ENCODE peak calls at places on chromosomes 2 and 18, in seven cellular contexts. K is prostate gland, F is spleen, B is IMR-90, L is upper lobe of left lung, I is suprapubic skin, V is adrenal gland. P is an unnamed sample.

GRCh38 chr2:197372582-197372981 is 62.0 kb upstream of the ANKRD44 start:
- DNase-seq in K (no peak), F (no peak), B (peak), L (no peak), I (no peak), V (no peak), P (no peak)

GRCh38 chr2:7377861-7378569 is 460.8 kb downstream of the RNF144A start:
- DNase-seq in K (peak), F (no peak), B (no peak), L (peak), I (no peak), V (peak), P (no peak)

GRCh38 chr2:164810843-164811242 is 30.8 kb downstream of the COBLL1 start:
- DNase-seq in K (no peak), F (no peak), B (peak), L (no peak), I (no peak), V (no peak), P (no peak)

GRCh38 chr18:31581498-31582197 is 10.0 kb upstream of the TTR start:
- DNase-seq in K (no peak), F (no peak), B (peak), L (no peak), I (no peak), V (no peak), P (peak)

GRCh38 chr2:101823849-101824248 is 126.3 kb downstream of the MAP4K4 start:
- DNase-seq in K (no peak), F (no peak), B (peak), L (no peak), I (no peak), V (no peak), P (no peak)

GRCh38 chr2:174510583-174511189 is 23.9 kb upstream of the GPR155 start:
- DNase-seq in K (no peak), F (no peak), B (peak), L (no peak), I (no peak), V (no peak), P (no peak)

GRCh38 chr2:129074526-129074925 is 755.9 kb upstream of the HS6ST1 start:
- DNase-seq in K (no peak), F (no peak), B (no peak), L (no peak), I (no peak), V (no peak), P (no peak)

GRCh38 chr2:122491011-122491410 is 735.6 kb downstream of the TSN start:
- DNase-seq in K (no peak), F (no peak), B (no peak), L (no peak), I (no peak), V (no peak), P (no peak)

GRCh38 chr2:211306929-211307328 is 750.5 kb downstream of the CPS1 start:
- DNase-seq in K (no peak), F (no peak), B (no peak), L (no peak), I (no peak), V (no peak), P (no peak)

GRCh38 chr2:16248571-16249105 is 308.3 kb downstream of the MYCN start:
- DNase-seq in K (no peak), F (no peak), B (no peak), L (no peak), I (no peak), V (no peak), P (no peak)

GRCh38 chr2:164642946-164643555 is 21.8 kb upstream of the GRB14 start:
- DNase-seq in K (no peak), F (no peak), B (no peak), L (no peak), I (no peak), V (no peak), P (no peak)

GRCh38 chr18:49725809-49726514 is 87.4 kb downstream of the ACAA2 start:
- DNase-seq in K (no peak), F (no peak), B (peak), L (peak), I (peak), V (peak), P (peak)

GRCh38 chr2:225103737-225104141 is 61.5 kb upstream of the DOCK10 start:
- DNase-seq in K (no peak), F (no peak), B (peak), L (no peak), I (no peak), V (no peak), P (no peak)

GRCh38 chr2:100393362-100393761 is 24.1 kb downstream of the CHST10 start:
- DNase-seq in K (no peak), F (peak), B (no peak), L (no peak), I (no peak), V (peak), P (no peak)

GRCh38 chr2:100392715-100393114 is 24.8 kb downstream of the CHST10 start:
- DNase-seq in K (no peak), F (peak), B (no peak), L (no peak), I (no peak), V (peak), P (no peak)

GRCh38 chr2:100391735-100392515 is 25.5 kb downstream of the CHST10 start:
- DNase-seq in K (peak), F (peak), B (no peak), L (peak), I (no peak), V (peak), P (no peak)

GRCh38 chr2:100395532-100396350 is 21.7 kb downstream of the CHST10 start:
- DNase-seq in K (no peak), F (peak), B (no peak), L (no peak), I (no peak), V (peak), P (no peak)

GRCh38 chr2:100394111-100394641 is 23.3 kb downstream of the CHST10 start:
- DNase-seq in K (no peak), F (peak), B (peak), L (no peak), I (no peak), V (peak), P (no peak)
- TF ChIP-seq POLR2A in K (no peak), F (no peak), B (no peak), L (no peak), I (no peak), V (no peak), P (no peak)

DNA sequence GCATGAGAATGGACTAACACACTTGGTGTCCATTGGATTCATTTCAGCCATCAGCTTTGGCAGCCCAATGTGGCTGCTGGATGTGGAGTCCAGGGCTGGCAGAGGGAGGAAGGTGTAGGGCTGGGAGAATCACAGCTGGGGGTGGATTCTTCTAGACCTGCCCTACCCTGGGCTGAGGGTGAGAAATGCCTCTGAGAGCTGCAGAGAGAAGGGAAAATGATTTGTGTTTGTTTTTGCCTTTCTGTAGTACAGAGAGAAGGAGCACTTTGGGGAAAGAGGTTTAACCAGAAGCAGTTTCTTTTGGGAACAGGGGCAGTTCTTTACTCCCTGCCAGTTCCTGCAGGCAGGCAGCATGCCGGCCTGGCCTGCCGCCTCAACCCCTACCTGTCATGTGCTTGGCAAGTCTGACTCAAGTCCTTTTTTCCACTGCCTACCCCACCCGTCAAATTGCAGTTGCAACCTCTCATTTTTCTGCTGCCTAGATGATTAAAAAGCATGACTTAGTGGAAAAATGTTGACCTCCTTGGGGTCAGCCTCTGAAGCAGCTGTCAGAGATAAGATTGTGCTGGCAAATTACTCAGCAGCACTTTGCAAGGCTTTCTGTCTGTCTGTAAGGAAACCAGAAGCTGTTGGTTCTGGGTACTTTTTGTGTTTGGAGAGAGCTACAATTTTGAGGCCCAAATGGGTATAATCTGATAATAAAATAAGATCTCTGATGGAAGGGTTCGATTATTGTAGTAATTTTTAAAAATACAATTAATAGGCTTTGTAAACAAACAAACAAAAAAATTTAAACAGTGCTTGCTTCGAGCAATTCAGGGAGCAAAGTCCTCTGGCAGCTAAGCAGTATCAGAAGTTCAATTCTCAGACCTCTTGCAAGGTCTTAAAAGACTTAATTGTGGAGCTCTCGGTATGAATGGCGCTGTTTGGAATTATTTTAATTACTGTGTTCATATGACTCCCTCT is 21.7 kb downstream of the LBH start:
- DNase-seq in K (peak), F (no peak), B (peak), L (peak), I (peak), V (peak), P (no peak)
- TF ChIP-seq POLR2A in K (no peak), F (no peak), B (no peak), L (no peak), I (no peak), V (no peak), P (no peak)

GRCh38 chr2:70118798-70119454 is 31.6 kb downstream of the PCBP1 start:
- DNase-seq in K (no peak), F (peak), B (no peak), L (no peak), I (no peak), V (no peak), P (no peak)
- TF ChIP-seq POLR2A in K (no peak), F (no peak), B (no peak), L (no peak), I (no peak), V (no peak), P (no peak)

GRCh38 chr2:20432714-20433113 is 14.2 kb upstream of the RHOB start:
- DNase-seq in K (no peak), F (no peak), B (no peak), L (no peak), I (no peak), V (peak), P (no peak)
- TF ChIP-seq POLR2A in K (no peak), F (no peak), B (no peak), L (no peak), I (no peak), V (no peak), P (no peak)

GRCh38 chr2:70086278-70086837 is 919 bp upstream of the PCBP1 start:
- DNase-seq in K (peak), F (peak), B (peak), L (peak), I (peak), V (peak), P (no peak)
- TF ChIP-seq POLR2A in K (no peak), F (no peak), B (peak), L (no peak), I (no peak), V (no peak), P (peak)

GRCh38 chr18:27057459-27058302 is 127.4 kb downstream of the CHST9 start:
- DNase-seq in K (peak), F (no peak), B (no peak), L (no peak), I (no peak), V (no peak), P (no peak)
- TF ChIP-seq POLR2A in K (no peak), F (no peak), B (no peak), L (no peak), I (no peak), V (no peak), P (no peak)

DNA sequence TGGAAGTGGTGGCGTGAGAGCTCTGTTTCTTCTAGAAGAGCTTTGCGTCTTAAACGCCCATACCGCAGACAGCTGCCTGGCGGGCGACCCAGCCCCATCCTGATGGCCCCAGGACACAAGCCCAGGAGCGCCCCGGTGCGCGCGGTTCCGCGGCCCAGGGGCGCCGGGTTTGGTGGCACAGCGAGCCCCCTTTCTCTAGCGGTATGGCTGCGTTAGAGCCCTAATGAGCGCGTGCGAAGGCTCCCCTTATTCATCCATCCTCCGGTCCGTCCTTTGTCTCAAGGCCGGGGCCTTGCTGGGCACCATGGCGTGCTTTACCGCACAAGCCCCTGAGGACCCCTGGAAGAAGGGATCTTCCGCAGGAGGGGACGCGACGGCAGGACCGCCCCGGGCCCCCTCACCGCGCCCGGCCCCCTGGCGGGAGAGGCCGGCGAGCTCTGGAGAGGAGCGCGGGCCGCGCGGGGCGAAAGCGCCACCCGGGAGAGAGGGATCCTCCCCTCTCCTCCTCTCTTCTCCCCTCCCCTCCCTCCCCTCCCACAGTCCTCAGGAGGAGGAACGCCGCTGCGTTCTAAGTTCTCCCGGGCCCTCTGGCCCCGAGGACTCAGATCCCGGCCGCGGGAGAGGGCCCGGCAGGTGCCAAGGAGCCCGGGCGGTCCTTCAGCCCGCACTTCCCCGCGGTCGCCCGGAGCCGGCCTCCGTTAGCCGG is 626 bp upstream of the SLC1A4 start:
- DNase-seq in K (peak), F (peak), B (peak), L (peak), I (peak), V (peak), P (peak)
- TF ChIP-seq POLR2A in K (peak), F (no peak), B (peak), L (no peak), I (peak), V (no peak), P (no peak)

DNA sequence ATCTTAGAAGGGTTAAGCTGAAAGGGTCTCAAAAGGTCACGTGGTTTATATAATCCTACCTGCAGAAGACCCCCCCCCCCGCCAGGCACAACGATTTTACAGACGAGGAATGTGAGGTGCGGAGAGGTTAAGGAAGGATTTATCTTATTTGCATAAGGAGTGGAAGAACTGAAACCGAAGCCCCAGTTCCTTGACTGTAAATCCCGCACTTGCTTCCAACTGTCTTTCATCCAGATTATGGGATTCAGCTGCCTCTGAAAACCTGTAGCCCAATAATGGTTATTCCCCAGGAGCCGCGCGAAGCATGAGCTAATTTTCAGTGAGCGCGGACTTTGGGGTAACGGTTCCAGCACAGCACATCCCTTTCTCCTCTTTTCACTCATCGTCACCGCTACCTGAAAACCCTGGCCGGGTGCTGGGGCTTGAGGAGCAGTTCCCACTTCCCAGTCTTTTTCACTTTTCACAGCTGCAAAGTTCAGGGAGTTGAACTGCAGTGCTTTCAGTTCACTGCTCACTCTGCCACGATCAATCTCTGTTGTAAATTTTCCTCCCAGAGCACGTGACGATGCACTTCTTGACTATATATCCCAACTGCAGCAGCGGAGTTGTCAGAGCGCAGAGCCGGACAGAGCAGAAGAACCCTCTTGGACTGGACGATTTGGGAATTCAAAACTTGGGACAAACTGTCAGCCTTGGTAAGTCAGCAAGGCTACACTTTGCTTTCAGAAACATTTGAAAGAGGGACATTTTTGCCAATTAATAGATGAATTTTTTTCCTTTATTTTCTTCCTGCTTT is at the start of gene KCNE4:
- DNase-seq in K (no peak), F (no peak), B (peak), L (no peak), I (no peak), V (peak), P (no peak)
- TF ChIP-seq POLR2A in K (no peak), F (no peak), B (peak), L (no peak), I (peak), V (peak), P (no peak)

DNA sequence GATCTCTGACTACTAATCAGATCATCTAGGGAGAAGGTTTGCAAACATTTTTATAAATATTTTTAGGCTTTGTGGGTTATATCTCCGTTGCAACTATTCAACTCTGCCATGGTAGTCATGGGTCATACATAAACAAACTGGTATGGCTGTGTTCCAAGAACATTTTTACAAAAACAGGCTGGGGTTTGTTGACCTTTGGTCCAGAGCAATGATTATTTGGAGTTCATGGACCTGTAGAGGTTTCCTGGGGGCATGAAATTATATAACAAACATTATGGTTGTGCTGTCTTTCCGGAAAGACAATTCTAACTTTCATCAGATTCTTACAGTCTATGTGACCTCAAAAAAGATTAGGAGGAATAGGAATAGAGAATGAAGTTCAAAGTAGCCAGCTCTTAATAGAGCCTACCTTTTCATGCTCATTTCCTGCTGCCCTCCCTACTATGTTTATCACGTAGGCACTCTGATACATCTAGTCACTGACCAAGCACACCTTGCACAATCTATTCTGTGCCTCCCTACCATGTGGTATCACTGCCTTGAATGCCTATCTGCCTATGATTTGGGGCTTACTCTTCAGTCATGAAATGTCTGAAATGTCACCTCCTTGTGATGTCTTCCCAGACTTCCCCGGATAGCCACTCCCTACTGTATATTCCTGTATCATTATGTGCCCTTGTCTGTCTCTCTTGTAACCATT is 102.4 kb upstream of the SCN1A start:
- DNase-seq in K (no peak), F (no peak), B (peak), L (no peak), I (no peak), V (no peak), P (no peak)
- TF ChIP-seq POLR2A in K (no peak), F (no peak), B (no peak), L (no peak), I (no peak), V (no peak), P (no peak)

GRCh38 chr18:13139885-13140450 is 78.6 kb upstream of the LDLRAD4 start:
- DNase-seq in K (no peak), F (no peak), B (no peak), L (no peak), I (no peak), V (no peak), P (no peak)

GRCh38 chr18:13138822-13139139 is 79.8 kb upstream of the LDLRAD4 start:
- DNase-seq in K (no peak), F (no peak), B (no peak), L (no peak), I (no peak), V (no peak), P (no peak)

GRCh38 chr18:13137041-13137938 is 81.3 kb upstream of the LDLRAD4 start:
- DNase-seq in K (no peak), F (peak), B (no peak), L (peak), I (no peak), V (no peak), P (no peak)

GRCh38 chr18:13136689-13137040 is 81.9 kb upstream of the LDLRAD4 start:
- DNase-seq in K (no peak), F (no peak), B (no peak), L (peak), I (no peak), V (no peak), P (no peak)

GRCh38 chr18:13137939-13138821 is 80.4 kb upstream of the LDLRAD4 start:
- DNase-seq in K (no peak), F (peak), B (peak), L (peak), I (no peak), V (peak), P (no peak)
- TF ChIP-seq POLR2A in K (no peak), F (no peak), B (no peak), L (no peak), I (no peak), V (no peak), P (no peak)